ENCODE peak calls at places on chromosomes 1 and 21, in seven cellular contexts. J, I, C, R, Z, P and U are unnamed samples.

GRCh38 chr1:61481313-61481712 is 243.6 kb downstream of the TM2D1 start:
- DNase-seq in P (no peak), Z (no peak), C (no peak), R (no peak), J (no peak), I (no peak), U (no peak)

GRCh38 chr1:19074361-19074901 is 118.0 kb upstream of the IFFO2 start:
- DNase-seq in I (no peak), P (no peak), J (no peak), R (no peak), Z (no peak), C (no peak), U (no peak)

GRCh38 chr1:170288155-170288554 is 142.4 kb downstream of the NTMT2 start:
- DNase-seq in R (no peak), P (no peak), Z (peak; percentile 33), C (no peak), J (no peak), I (no peak), U (no peak)

GRCh38 chr1:229381234-229381633 is 38.4 kb upstream of the CCSAP start:
- DNase-seq in Z (peak; percentile 84), J (peak; percentile 65), R (no peak), P (no peak), I (peak; percentile 65), C (no peak), U (no peak)

GRCh38 chr1:64898107-64898861 is 68.1 kb downstream of the JAK1 start:
- DNase-seq in R (peak; percentile 99), J (no peak), Z (peak; percentile 95), C (peak; percentile 97), P (peak; percentile 96), I (peak; percentile 80), U (no peak)

GRCh38 chr1:19345391-19345790 is 33.3 kb downstream of the SLC66A1 start:
- DNase-seq in C (no peak), Z (no peak), P (no peak), J (no peak), R (no peak), I (no peak), U (no peak)

GRCh38 chr1:218473527-218473926 is 128.4 kb downstream of the TGFB2 start:
- DNase-seq in I (no peak), Z (peak; percentile 74), C (peak; percentile 73), P (peak; percentile 53), R (peak; percentile 68), J (no peak), U (no peak)

GRCh38 chr1:84504580-84505021 is 1.6 kb upstream of the SPATA1 start:
- DNase-seq in J (no peak), Z (peak; percentile 34), C (peak; percentile 83), I (no peak), R (peak; percentile 81), P (peak; percentile 25), U (no peak)

GRCh38 chr1:39566441-39567137 is 10.0 kb downstream of the PABPC4 start:
- DNase-seq in Z (no peak), J (no peak), C (no peak), P (no peak), R (no peak), I (no peak), U (no peak)

GRCh38 chr1:63915121-63915520 is 141.3 kb downstream of the ROR1 start:
- DNase-seq in P (no peak), J (no peak), R (peak; percentile 26), C (peak; percentile 54), Z (peak; percentile 73), I (peak; percentile 46), U (no peak)

GRCh38 chr1:206921772-206922265 is at the start of gene FCMR:
- DNase-seq in Z (no peak), J (no peak), R (no peak), C (no peak), P (no peak), I (no peak), U (no peak)

GRCh38 chr1:37795340-37796110 is 1.9 kb downstream of the MANEAL start:
- DNase-seq in P (peak; percentile 81), I (peak; percentile 89), C (peak; percentile 32), R (peak; percentile 51), J (peak; percentile 92), Z (peak; percentile 87), U (peak; percentile 67)

GRCh38 chr1:3003941-3004270 is 17.4 kb upstream of the ACTRT2 start:
- DNase-seq in C (no peak), P (no peak), R (no peak), I (no peak), Z (no peak), J (no peak), U (no peak)

GRCh38 chr21:37687001-37687400 is 229.3 kb downstream of the KCNJ6 start:
- DNase-seq in P (peak; percentile 14), J (no peak), C (no peak), I (no peak), R (peak; percentile 52), Z (peak; percentile 35), U (no peak)

GRCh38 chr1:41530411-41530810 is 45.9 kb upstream of the EDN2 start:
- DNase-seq in J (no peak), Z (no peak), R (no peak), C (no peak), P (no peak), I (no peak), U (no peak)

GRCh38 chr1:26771643-26772321 is 16.0 kb upstream of the PIGV start:
- DNase-seq in J (no peak), Z (peak; percentile 95), I (no peak), P (peak; percentile 82), C (peak; percentile 99), R (peak; percentile 98), U (no peak)

GRCh38 chr1:198937231-198938031 is 298.6 kb downstream of the PTPRC start:
- DNase-seq in I (no peak), R (peak; percentile 97), Z (peak; percentile 32), P (peak; percentile 63), J (no peak), C (peak; percentile 95), U (no peak)

GRCh38 chr1:9084883-9085282 is 15.4 kb upstream of the SLC2A5 start:
- DNase-seq in I (no peak), P (peak; percentile 77), C (no peak), J (no peak), Z (no peak), R (no peak), U (no peak)

GRCh38 chr1:165851034-165851658 is 23.7 kb downstream of the UCK2 start:
- DNase-seq in R (peak; percentile 41), C (peak; percentile 40), J (no peak), P (peak; percentile 76), Z (no peak), I (no peak), U (no peak)

GRCh38 chr1:216662681-216663080 is 60.5 kb downstream of the ESRRG start:
- DNase-seq in P (no peak), I (no peak), J (no peak), Z (no peak), R (no peak), C (no peak), U (no peak)

GRCh38 chr1:216665891-216666290 is 57.3 kb downstream of the ESRRG start:
- DNase-seq in Z (no peak), P (peak; percentile 84), I (no peak), C (no peak), R (no peak), J (no peak), U (no peak)

GRCh38 chr1:216666431-216666830 is 56.8 kb downstream of the ESRRG start:
- DNase-seq in C (no peak), J (no peak), Z (no peak), I (no peak), R (no peak), P (peak; percentile 89), U (no peak)

GRCh38 chr1:216665381-216665780 is 57.8 kb downstream of the ESRRG start:
- DNase-seq in R (peak; percentile 79), P (peak; percentile 86), J (no peak), C (peak; percentile 74), I (no peak), Z (no peak), U (no peak)

DNA sequence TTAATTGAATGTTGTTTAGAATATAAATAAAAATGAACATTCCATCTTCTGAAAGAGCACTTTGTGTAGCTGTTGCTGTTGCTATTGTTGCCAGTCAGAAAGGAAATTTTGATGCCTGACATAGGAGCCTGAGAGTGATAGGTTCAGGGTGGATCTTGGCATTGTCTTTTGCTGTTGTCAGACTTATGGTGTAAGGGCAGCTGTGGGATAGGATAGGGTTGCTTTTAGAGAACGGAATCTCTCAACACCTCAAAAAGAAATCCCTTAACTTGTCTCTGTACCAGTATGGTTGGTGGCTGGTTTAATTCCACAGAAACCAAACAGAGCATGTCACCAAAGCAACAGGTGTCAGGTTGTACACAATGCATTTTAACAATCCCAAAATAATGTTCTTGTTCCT is 62.7 kb downstream of the ESRRG start:
- DNase-seq in C (no peak), Z (no peak), R (no peak), P (no peak), I (no peak), J (no peak), U (no peak)
- H4K8ac ChIP-seq in C (no peak overlapping the region), Z (no peak overlapping the region), R (no peak overlapping the region), P (no peak overlapping the region), I (no peak overlapping the region), J (no peak overlapping the region), U (no peak overlapping the region)

DNA sequence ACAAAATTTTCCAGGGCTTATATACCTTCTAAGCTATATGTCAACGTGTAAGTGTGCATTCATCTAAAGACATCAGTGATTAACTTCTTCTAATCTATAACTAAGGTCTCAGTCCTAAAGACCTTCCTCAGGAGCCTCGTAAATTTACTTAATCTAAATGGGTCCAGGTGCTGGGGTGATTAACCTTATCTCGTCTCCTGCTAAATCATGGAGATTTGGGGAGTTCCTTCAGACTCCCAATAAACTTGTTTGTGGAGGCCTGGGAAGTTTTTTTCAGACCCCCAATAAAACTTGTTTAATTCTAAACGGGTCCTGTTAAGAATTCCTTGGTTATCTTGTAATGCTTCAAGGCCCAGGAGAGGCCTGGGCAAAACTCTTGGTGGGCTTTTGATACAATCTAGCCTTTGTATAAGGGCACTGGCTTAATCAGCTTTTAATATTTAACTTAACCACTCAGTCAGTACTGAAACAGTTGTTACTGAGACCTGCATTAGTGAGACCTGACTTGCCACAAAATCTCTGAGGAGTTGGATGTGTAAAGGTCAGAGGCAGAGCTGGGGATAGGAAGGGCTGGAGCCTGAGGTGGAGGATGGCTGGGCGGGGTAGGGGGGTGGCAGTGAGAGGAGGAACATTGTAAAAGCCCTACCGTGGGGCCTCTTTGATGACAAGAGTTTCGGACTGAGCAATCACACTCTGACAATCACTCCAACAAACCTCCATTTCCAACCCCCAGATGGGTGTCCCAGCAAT is 6.2 kb upstream of the HMGCS2 start:
- DNase-seq in J (no peak), Z (no peak), P (no peak), R (no peak), C (no peak), I (no peak), U (no peak)
- H4K8ac ChIP-seq in J (no peak overlapping the region), Z (no peak overlapping the region), P (no peak overlapping the region), R (no peak overlapping the region), C (no peak overlapping the region), I (no peak overlapping the region), U (no peak overlapping the region)

DNA sequence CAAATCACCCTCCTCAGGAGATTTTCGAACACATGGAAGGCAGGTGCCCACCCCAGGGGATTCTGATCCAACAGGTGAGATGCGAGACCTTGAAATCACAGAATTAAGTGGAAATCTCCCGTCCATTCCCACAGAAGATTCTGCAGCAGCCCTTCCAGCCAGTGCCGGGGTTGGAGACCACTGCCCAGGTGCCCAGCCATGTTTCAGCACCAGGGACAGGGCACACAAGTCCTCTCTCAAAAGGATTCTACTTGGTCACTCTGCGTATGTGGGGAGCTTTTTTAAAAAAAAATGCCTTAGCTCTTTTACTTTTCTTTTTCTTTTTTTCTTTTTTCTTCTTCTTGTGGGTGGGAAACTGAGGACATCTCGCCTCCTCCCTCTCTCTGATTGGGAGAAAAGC is 80.7 kb downstream of the VWA5B1 start:
- DNase-seq in C (peak; percentile 22), P (peak; percentile 7), J (peak; percentile 67), I (peak; percentile 56), Z (peak; percentile 51), R (peak; percentile 18), U (peak; percentile 50)
- H4K8ac ChIP-seq in C (no peak overlapping the region), P (no peak overlapping the region), J (no peak overlapping the region), I (no peak overlapping the region), Z (no peak overlapping the region), R (no peak overlapping the region), U (no peak overlapping the region)

GRCh38 chr1:25174730-25175612 is 57.3 kb downstream of the SYF2 start:
- DNase-seq in C (no peak), R (no peak), P (no peak), J (peak; percentile 22), Z (no peak), I (no peak), U (no peak)
- H4K8ac ChIP-seq in C (no peak overlapping the region), R (no peak overlapping the region), P (no peak overlapping the region), J (peak overlapping the region; percentile 69), Z (no peak overlapping the region), I (no peak overlapping the region), U (no peak overlapping the region)